ENCODE peak calls at places on chromosomes 3 and 15, in four cellular contexts. P, E, F and L are unnamed samples.

GRCh38 chr3:196793224-196793623 is 53.6 kb downstream of the PAK2 start:
- DNase-seq in E (peak), P (no peak), F (no peak), L (peak)

GRCh38 chr3:99211309-99211708 is 309.8 kb upstream of the DCBLD2 start:
- DNase-seq in F (no peak), P (no peak), E (no peak), L (no peak)

GRCh38 chr15:67997996-67998395 is 56.1 kb upstream of the PIAS1 start:
- DNase-seq in E (peak), P (no peak), F (no peak), L (peak)

GRCh38 chr3:98731720-98732238 is 31.4 kb upstream of the ST3GAL6 start:
- DNase-seq in P (no peak), F (no peak), E (no peak), L (no peak)

GRCh38 chr3:132509096-132509495 is 88.0 kb upstream of the ACKR4 start:
- DNase-seq in E (no peak), F (no peak), P (no peak), L (peak)

GRCh38 chr15:34336947-34337556 is 529 bp downstream of the SLC12A6 start:
- DNase-seq in E (no peak), F (no peak), P (no peak), L (no peak)

GRCh38 chr3:56611364-56611763 is 54.4 kb downstream of the CCDC66 start:
- DNase-seq in P (no peak), F (no peak), E (no peak), L (no peak)

GRCh38 chr3:138187296-138188012 is at the start of gene ARMC8:
- DNase-seq in E (peak), F (no peak), P (peak), L (no peak)

GRCh38 chr3:12478326-12478725 is 6.0 kb upstream of the TSEN2 start:
- DNase-seq in P (no peak), E (no peak), F (no peak), L (no peak)

GRCh38 chr3:197547618-197548017 is 8.2 kb downstream of the BDH1 start:
- DNase-seq in F (no peak), P (no peak), E (no peak), L (no peak)

GRCh38 chr15:29638781-29639180 is 183.5 kb downstream of the TJP1 start:
- DNase-seq in E (no peak), F (no peak), P (no peak), L (no peak)

GRCh38 chr15:29470794-29471193 is 201.2 kb upstream of the NSMCE3 start:
- DNase-seq in F (no peak), P (no peak), E (peak), L (no peak)

GRCh38 chr3:27216955-27217552 is 152.1 kb downstream of the NEK10 start:
- DNase-seq in P (no peak), E (no peak), F (no peak), L (peak)

GRCh38 chr3:127800508-127800907 is 21.8 kb downstream of the MGLL start:
- DNase-seq in F (peak), E (no peak), P (no peak), L (no peak)

GRCh38 chr3:49790626-49791411 is 4.5 kb upstream of the IP6K1 start:
- DNase-seq in F (no peak), E (no peak), P (no peak), L (no peak)

GRCh38 chr3:9135526-9135925 is 113.9 kb downstream of the SRGAP3 start:
- DNase-seq in F (no peak), P (no peak), E (no peak), L (no peak)
- H3K4me3 ChIP-seq in F (no peak), P (no peak), E (no peak), L (no peak)

DNA sequence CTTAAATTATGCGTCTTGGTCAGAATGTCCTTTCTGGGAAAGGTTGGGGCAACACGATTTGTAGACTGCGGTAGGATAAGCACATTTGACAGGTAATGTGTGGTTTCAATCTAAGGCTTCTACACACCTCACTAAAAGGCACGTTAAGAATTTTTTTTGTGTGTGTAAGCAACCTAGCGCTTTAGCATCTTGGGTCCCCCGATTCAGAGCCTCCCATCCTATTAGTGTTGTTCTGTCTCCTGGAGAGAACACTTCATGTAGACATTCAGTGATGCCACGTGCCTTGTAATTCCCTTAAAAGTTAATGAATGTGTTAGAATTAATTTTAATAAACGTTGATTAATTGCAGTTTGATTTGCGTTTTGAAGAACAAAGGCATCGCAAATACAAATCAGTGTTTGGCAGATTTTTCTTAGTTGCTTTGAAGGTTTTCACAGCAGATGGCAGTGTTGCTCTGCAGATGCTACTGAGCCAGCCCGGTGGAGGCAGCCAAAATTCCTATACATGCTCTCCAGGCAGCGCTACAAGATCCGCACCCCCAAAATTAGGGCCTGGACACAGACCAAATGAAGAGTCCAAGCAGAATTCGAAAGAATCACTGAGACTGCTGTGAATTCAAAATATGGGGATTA is 63.5 kb downstream of the OTOL1 start:
- DNase-seq in P (peak), F (no peak), E (peak), L (no peak)
- TF ChIP-seq CTCF in P (peak), F (peak), E (peak), L (peak)

GRCh38 chr3:194134757-194135515 is 1.0 kb upstream of the HES1 start:
- DNase-seq in E (peak), P (peak), F (peak), L (peak)
- H3K4me3 ChIP-seq in E (peak), P (peak), F (peak), L (peak)

GRCh38 chr15:60340207-60340921 is 57.4 kb downstream of the ANXA2 start:
- DNase-seq in P (no peak), E (no peak), F (no peak), L (no peak)
- TF ChIP-seq CTCF in P (no peak), E (peak), F (no peak), L (peak)

DNA sequence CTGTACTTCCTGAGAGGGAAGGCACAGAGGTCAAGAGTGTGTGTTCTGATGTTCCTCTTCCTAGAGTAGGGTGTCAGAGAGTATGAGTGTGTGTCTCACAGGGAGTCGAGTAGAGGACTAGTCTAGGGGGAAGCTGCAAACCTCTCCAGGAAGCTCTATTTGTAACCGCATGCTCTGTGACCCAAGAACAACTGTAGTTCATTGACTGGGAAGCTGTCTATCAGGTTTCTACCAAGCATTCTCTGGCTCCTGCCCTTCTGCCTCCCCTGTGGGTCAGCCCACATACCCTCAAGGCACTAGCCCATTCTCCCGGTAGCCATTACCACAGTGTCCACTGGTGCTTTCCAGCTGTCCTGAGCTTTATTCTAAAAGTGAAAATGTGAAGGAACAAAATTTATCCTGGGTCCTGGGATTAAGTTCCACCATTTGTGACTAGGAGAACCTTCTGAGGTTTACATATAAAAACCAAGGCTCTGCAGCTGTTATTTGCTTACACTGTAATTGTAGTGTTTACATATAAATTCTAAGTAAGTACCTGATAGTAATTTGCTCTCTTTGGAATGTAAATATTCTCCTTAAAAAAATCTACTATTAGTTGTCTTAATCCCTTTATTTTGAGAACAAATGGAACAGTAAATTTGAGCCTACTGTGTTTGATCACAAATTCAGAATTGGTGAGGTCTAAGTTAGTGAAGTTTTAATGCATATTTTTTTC is 40.7 kb downstream of the MYRIP start:
- DNase-seq in E (no peak), P (no peak), F (no peak), L (no peak)
- H3K4me3 ChIP-seq in E (no peak), P (no peak), F (no peak), L (no peak)

GRCh38 chr15:38430106-38430760 is 23.7 kb upstream of the FAM98B start:
- DNase-seq in F (no peak), E (no peak), P (no peak), L (no peak)

GRCh38 chr15:38424101-38424552 is 29.8 kb upstream of the FAM98B start:
- DNase-seq in E (no peak), P (no peak), F (peak), L (no peak)

GRCh38 chr15:38425269-38425668 is 28.7 kb upstream of the FAM98B start:
- DNase-seq in P (no peak), F (no peak), E (no peak), L (no peak)

DNA sequence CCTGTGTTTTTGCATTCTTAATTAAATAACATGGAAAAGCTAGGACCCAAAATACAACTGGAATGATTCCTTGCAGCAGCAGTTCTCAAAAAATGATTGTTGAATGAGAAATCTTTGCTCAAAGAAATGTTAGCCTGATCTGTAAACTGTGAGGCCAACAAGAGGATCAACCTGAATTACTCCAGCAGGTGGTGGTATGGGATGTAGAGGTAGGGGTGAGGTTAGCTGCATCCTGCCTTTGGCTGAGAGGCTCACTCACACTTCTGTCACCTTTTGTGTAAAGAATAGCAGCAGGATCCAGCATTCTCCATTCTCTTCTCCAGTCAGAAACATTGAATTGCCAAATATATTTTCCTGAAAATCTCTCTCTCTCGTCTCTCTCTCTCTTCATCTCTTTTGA is 26.5 kb upstream of the FAM98B start:
- DNase-seq in P (no peak), F (no peak), E (no peak), L (no peak)
- TF ChIP-seq CTCF in P (no peak), F (peak), E (no peak), L (no peak)

GRCh38 chr3:172710709-172711456 is at the start of gene NCEH1:
- DNase-seq in E (peak), F (peak), P (peak), L (peak)

GRCh38 chr3:172708905-172709775 is 1.7 kb downstream of the NCEH1 start:
- DNase-seq in E (no peak), P (no peak), F (no peak), L (no peak)

GRCh38 chr3:172709776-172710708 is 825 bp downstream of the NCEH1 start:
- DNase-seq in E (no peak), F (no peak), P (peak), L (no peak)

GRCh38 chr3:172705166-172705565 is 5.7 kb downstream of the NCEH1 start:
- DNase-seq in F (no peak), E (no peak), P (no peak), L (no peak)

GRCh38 chr3:172707967-172708366 is 2.9 kb downstream of the NCEH1 start:
- DNase-seq in P (no peak), F (no peak), E (no peak), L (peak)
- H3K4me3 ChIP-seq in P (no peak), F (no peak), E (no peak), L (no peak)

DNA sequence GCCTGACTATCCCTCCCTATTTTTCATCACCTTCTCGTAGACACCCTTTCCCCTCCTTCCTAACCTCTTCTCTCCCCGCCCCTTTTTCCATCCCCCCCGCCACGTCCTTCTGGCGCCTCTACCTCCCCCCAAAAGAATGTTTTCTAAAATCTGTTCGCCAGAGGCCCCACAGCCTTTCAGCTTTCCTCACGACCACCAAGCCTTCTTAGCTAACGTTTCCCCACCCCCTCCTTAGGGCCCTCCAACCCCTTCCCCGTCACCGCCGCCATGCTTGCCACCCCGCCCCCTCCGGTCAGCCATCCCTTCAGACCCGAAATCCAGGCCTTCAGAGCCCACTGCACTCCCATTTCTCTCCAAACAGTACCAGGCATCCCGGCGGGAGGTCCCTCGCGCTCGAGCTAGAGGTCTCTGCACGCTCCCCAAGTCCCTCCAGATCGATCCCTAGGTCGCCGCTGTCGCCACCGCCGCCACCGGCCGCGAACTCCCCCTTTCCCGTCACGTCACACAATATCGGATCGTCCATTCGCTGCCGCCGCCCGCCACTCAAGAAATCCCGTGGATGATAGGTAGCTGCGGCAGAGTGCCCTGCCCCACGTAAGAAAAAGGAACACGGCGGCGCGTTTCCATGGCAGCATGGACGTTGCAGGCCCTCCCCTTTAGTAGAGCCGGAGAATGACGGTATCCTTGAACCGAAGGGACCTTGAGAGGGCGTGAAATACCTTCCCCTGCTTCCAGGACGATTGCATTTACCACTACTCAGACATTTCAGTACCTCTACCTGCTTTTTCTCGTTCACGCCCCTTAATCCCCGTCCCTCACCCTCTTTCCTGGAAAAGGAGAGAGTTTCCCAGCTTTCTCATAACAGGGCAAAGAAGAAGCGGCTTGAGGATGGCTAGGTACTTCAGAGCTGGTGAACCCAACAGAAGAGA is at the start of gene TP53BP1:
- DNase-seq in E (peak), P (peak), F (peak), L (peak)
- TF ChIP-seq CTCF in E (no peak), P (no peak), F (no peak), L (no peak)